ENCODE peak calls at places on chromosomes 4 and X, in six cellular contexts. One of them, this sample, is unnamed.

GRCh38 chrX:142096263-142096662 is 108.8 kb downstream of the MAGEC2 start:
- DNase-seq in uterus: no peak
- DNase-seq in EH: no peak
- DNase-seq in SK-MEL-5: no peak
- DNase-seq in sigmoid colon: no peak
- DNase-seq in cardiac septum: no peak
- DNase-seq in this sample: no peak

GRCh38 chr4:36394352-36394903 is 113.0 kb downstream of the DTHD1 start:
- DNase-seq in sigmoid colon: no peak
- DNase-seq in uterus: no peak
- DNase-seq in cardiac septum: no peak
- DNase-seq in SK-MEL-5: no peak
- DNase-seq in EH: no peak
- DNase-seq in this sample: no peak

GRCh38 chrX:27598312-27598711 is 8.2 kb downstream of the DCAF8L2 start:
- DNase-seq in sigmoid colon: no peak
- DNase-seq in SK-MEL-5: peak
- DNase-seq in uterus: no peak
- DNase-seq in cardiac septum: no peak
- DNase-seq in EH: no peak
- DNase-seq in this sample: no peak

GRCh38 chr4:92101609-92102231 is 202.0 kb upstream of the GRID2 start:
- DNase-seq in sigmoid colon: no peak
- DNase-seq in cardiac septum: no peak
- DNase-seq in EH: no peak
- DNase-seq in uterus: no peak
- DNase-seq in SK-MEL-5: no peak
- DNase-seq in this sample: no peak

GRCh38 chr4:27861381-27861787 is 1000.7 kb downstream of the STIM2 start:
- DNase-seq in SK-MEL-5: peak
- DNase-seq in EH: peak
- DNase-seq in cardiac septum: no peak
- DNase-seq in uterus: no peak
- DNase-seq in sigmoid colon: no peak
- DNase-seq in this sample: no peak

GRCh38 chrX:50082741-50083140 is 118.1 kb downstream of the AKAP4 start:
- DNase-seq in SK-MEL-5: no peak
- DNase-seq in uterus: no peak
- DNase-seq in cardiac septum: no peak
- DNase-seq in EH: no peak
- DNase-seq in sigmoid colon: no peak
- DNase-seq in this sample: no peak

GRCh38 chrX:317424-318067 is 1.1 kb downstream of the GTPBP6 start:
- DNase-seq in EH: no peak
- DNase-seq in cardiac septum: no peak
- DNase-seq in uterus: no peak
- DNase-seq in sigmoid colon: no peak
- DNase-seq in SK-MEL-5: no peak
- DNase-seq in this sample: no peak

GRCh38 chr4:25865586-25865985 is 2.8 kb upstream of the SEL1L3 start:
- DNase-seq in EH: no peak
- DNase-seq in SK-MEL-5: peak
- DNase-seq in uterus: no peak
- DNase-seq in sigmoid colon: no peak
- DNase-seq in cardiac septum: no peak
- DNase-seq in this sample: no peak

GRCh38 chr4:5747746-5748365 is 36.9 kb downstream of the EVC start:
- DNase-seq in EH: peak
- DNase-seq in cardiac septum: no peak
- DNase-seq in SK-MEL-5: no peak
- DNase-seq in uterus: peak
- DNase-seq in sigmoid colon: peak
- DNase-seq in this sample: no peak

GRCh38 chr4:34280131-34280530 is 1964.2 kb downstream of the ARAP2 start:
- DNase-seq in uterus: no peak
- DNase-seq in sigmoid colon: no peak
- DNase-seq in SK-MEL-5: no peak
- DNase-seq in cardiac septum: no peak
- DNase-seq in EH: no peak
- DNase-seq in this sample: no peak

GRCh38 chr4:85556293-85556692 is 81.3 kb downstream of the ARHGAP24 start:
- DNase-seq in cardiac septum: no peak
- DNase-seq in sigmoid colon: no peak
- DNase-seq in SK-MEL-5: no peak
- DNase-seq in EH: no peak
- DNase-seq in uterus: no peak
- DNase-seq in this sample: no peak

GRCh38 chr4:168848977-168849687 is 160.9 kb downstream of the CBR4 start:
- DNase-seq in cardiac septum: no peak
- DNase-seq in sigmoid colon: no peak
- DNase-seq in uterus: no peak
- DNase-seq in EH: peak
- DNase-seq in SK-MEL-5: peak
- DNase-seq in this sample: no peak

GRCh38 chr4:159722052-159722451 is 619.2 kb downstream of the RAPGEF2 start:
- DNase-seq in uterus: no peak
- DNase-seq in sigmoid colon: no peak
- DNase-seq in EH: no peak
- DNase-seq in cardiac septum: no peak
- DNase-seq in SK-MEL-5: no peak
- DNase-seq in this sample: no peak